ENCODE peak calls at places on chromosome 12, in six cellular contexts. One of them, this sample, is unnamed.

GRCh38 chr12:124390442-124391116 is 95.7 kb downstream of the RFLNA start:
- DNase-seq in ureter: no peak
- DNase-seq in upper lobe of right lung: peak; percentile 86
- DNase-seq in lower lobe of right lung: peak; percentile 81
- DNase-seq in stimulated activated CD8-positive, alpha-beta memory T cell treated with anti-CD3 and anti-CD28 coated beads, Interleukin-7, amount 100 ng/mL, for 1 hour: no peak
- DNase-seq in DMS153: no peak
- DNase-seq in this sample: peak; percentile 51

GRCh38 chr12:6532927-6533652 is 1.2 kb upstream of the GAPDH start:
- DNase-seq in stimulated activated CD8-positive, alpha-beta memory T cell treated with anti-CD3 and anti-CD28 coated beads, Interleukin-7, amount 100 ng/mL, for 1 hour: no peak
- DNase-seq in lower lobe of right lung: no peak
- DNase-seq in DMS153: peak; percentile 50
- DNase-seq in upper lobe of right lung: peak; percentile 82
- DNase-seq in ureter: peak; percentile 80
- DNase-seq in this sample: no peak

GRCh38 chr12:58413794-58414193 is 472.4 kb downstream of the ATP23 start:
- DNase-seq in stimulated activated CD8-positive, alpha-beta memory T cell treated with anti-CD3 and anti-CD28 coated beads, Interleukin-7, amount 100 ng/mL, for 1 hour: no peak
- DNase-seq in ureter: no peak
- DNase-seq in upper lobe of right lung: no peak
- DNase-seq in lower lobe of right lung: no peak
- DNase-seq in DMS153: no peak
- DNase-seq in this sample: peak; percentile 72

GRCh38 chr12:124720019-124720686 is 143.5 kb downstream of the SCARB1 start:
- DNase-seq in upper lobe of right lung: no peak
- DNase-seq in DMS153: peak; percentile 91
- DNase-seq in ureter: no peak
- DNase-seq in lower lobe of right lung: no peak
- DNase-seq in stimulated activated CD8-positive, alpha-beta memory T cell treated with anti-CD3 and anti-CD28 coated beads, Interleukin-7, amount 100 ng/mL, for 1 hour: no peak
- DNase-seq in this sample: peak; percentile 84

GRCh38 chr12:13101854-13102375 is 1.6 kb downstream of the GSG1 start:
- DNase-seq in lower lobe of right lung: no peak
- DNase-seq in upper lobe of right lung: no peak
- DNase-seq in stimulated activated CD8-positive, alpha-beta memory T cell treated with anti-CD3 and anti-CD28 coated beads, Interleukin-7, amount 100 ng/mL, for 1 hour: no peak
- DNase-seq in ureter: no peak
- DNase-seq in DMS153: peak; percentile 16
- DNase-seq in this sample: no peak

GRCh38 chr12:126248871-126249403 is 1183.7 kb downstream of the AACS start:
- DNase-seq in ureter: no peak
- DNase-seq in DMS153: no peak
- DNase-seq in lower lobe of right lung: no peak
- DNase-seq in stimulated activated CD8-positive, alpha-beta memory T cell treated with anti-CD3 and anti-CD28 coated beads, Interleukin-7, amount 100 ng/mL, for 1 hour: no peak
- DNase-seq in upper lobe of right lung: no peak
- DNase-seq in this sample: no peak

GRCh38 chr12:106954462-106955376 is 988 bp upstream of the TMEM263 start:
- DNase-seq in DMS153: peak; percentile 1
- DNase-seq in upper lobe of right lung: peak; percentile 66
- DNase-seq in stimulated activated CD8-positive, alpha-beta memory T cell treated with anti-CD3 and anti-CD28 coated beads, Interleukin-7, amount 100 ng/mL, for 1 hour: no peak
- DNase-seq in ureter: peak; percentile 53
- DNase-seq in lower lobe of right lung: peak; percentile 56
- DNase-seq in this sample: no peak

GRCh38 chr12:4899361-4899760 is 10.3 kb upstream of the KCNA1 start:
- DNase-seq in lower lobe of right lung: no peak
- DNase-seq in stimulated activated CD8-positive, alpha-beta memory T cell treated with anti-CD3 and anti-CD28 coated beads, Interleukin-7, amount 100 ng/mL, for 1 hour: no peak
- DNase-seq in upper lobe of right lung: no peak
- DNase-seq in ureter: no peak
- DNase-seq in DMS153: peak; percentile 18
- DNase-seq in this sample: no peak

GRCh38 chr12:44317651-44318126 is 481.8 kb downstream of the TMEM117 start:
- DNase-seq in stimulated activated CD8-positive, alpha-beta memory T cell treated with anti-CD3 and anti-CD28 coated beads, Interleukin-7, amount 100 ng/mL, for 1 hour: no peak
- DNase-seq in DMS153: no peak
- DNase-seq in ureter: no peak
- DNase-seq in upper lobe of right lung: no peak
- DNase-seq in lower lobe of right lung: no peak
- DNase-seq in this sample: no peak

This sample was measured in foreskin keratinocyte.